ENCODE peak calls at places on chromosomes 2 and 18, in eight cellular contexts. T, U, O, K, P, V, J and X are unnamed samples.

GRCh38 chr18:52451252-52451651 is 111.3 kb downstream of the DCC start:
- DNase-seq in U (no peak), K (no peak), J (no peak), V (no peak), O (no peak), T (no peak), P (no peak), X (no peak)

GRCh38 chr2:241567776-241568175 is 9.2 kb downstream of the BOK start:
- DNase-seq in J (no peak), V (no peak), O (no peak), U (no peak), P (no peak), T (no peak), K (no peak), X (no peak)

GRCh38 chr2:240138275-240138984 is 2.0 kb downstream of the OTOS start:
- DNase-seq in U (peak), V (no peak), P (no peak), K (no peak), T (peak), J (no peak), O (no peak), X (no peak)

GRCh38 chr2:70977605-70978205 is 725 bp upstream of the ANKRD53 start:
- DNase-seq in P (no peak), V (no peak), T (peak), U (peak), J (no peak), O (peak), K (peak), X (peak)

GRCh38 chr18:22021701-22022100 is 147.7 kb upstream of the GATA6 start:
- DNase-seq in O (no peak), U (no peak), V (peak), T (no peak), K (no peak), J (no peak), P (no peak), X (no peak)

GRCh38 chr2:119028327-119029174 is 86.6 kb downstream of the MARCO start:
- DNase-seq in V (no peak), J (peak), P (peak), U (peak), T (no peak), K (no peak), O (peak), X (peak)

GRCh38 chr18:7567487-7568425 is 640 bp downstream of the PTPRM start:
- DNase-seq in V (peak), U (peak), J (no peak), P (peak), K (peak), O (peak), T (peak), X (peak)

GRCh38 chr18:2571200-2572143 is at the start of the genes METTL4 and NDC80:
- DNase-seq in U (peak), J (peak), O (peak), K (peak), T (peak), V (peak), P (peak), X (peak)

GRCh38 chr18:62984656-62985315 is 269.4 kb downstream of the PHLPP1 start:
- DNase-seq in J (no peak), P (no peak), U (no peak), T (no peak), V (no peak), O (no peak), K (no peak), X (no peak)

GRCh38 chr2:70785137-70785911 is 5.1 kb downstream of the FIGLA start:
- DNase-seq in O (peak), T (no peak), V (no peak), J (peak), U (peak), K (peak), P (peak), X (peak)

GRCh38 chr2:8049851-8050571 is 631.8 kb upstream of the ID2 start:
- DNase-seq in P (no peak), V (no peak), K (no peak), O (no peak), U (peak), J (no peak), T (no peak), X (no peak)

GRCh38 chr2:191432121-191432520 is 186.9 kb downstream of the MYO1B start:
- DNase-seq in V (no peak), P (no peak), T (no peak), K (peak), O (peak), U (no peak), J (no peak), X (no peak)

GRCh38 chr2:24643051-24643450 is 150.1 kb downstream of the PTRHD1 start:
- DNase-seq in J (no peak), V (no peak), P (no peak), U (no peak), O (no peak), T (no peak), K (peak), X (no peak)

GRCh38 chr2:38783586-38783985 is 5.6 kb downstream of the GEMIN6 start:
- DNase-seq in U (no peak), P (no peak), J (no peak), O (no peak), K (no peak), T (no peak), V (no peak), X (no peak)

GRCh38 chr2:20567159-20567925 is 83.6 kb downstream of the HS1BP3 start:
- DNase-seq in K (no peak), T (no peak), O (no peak), U (no peak), J (no peak), P (no peak), V (no peak), X (no peak)

GRCh38 chr18:44712025-44712424 is 31.3 kb downstream of the SETBP1 start:
- DNase-seq in J (no peak), V (no peak), O (no peak), P (no peak), K (no peak), T (no peak), U (no peak), X (no peak)

GRCh38 chr18:79528296-79528695 is 132.6 kb downstream of the NFATC1 start:
- DNase-seq in T (no peak), K (no peak), J (no peak), V (no peak), U (no peak), P (no peak), O (no peak), X (no peak)

GRCh38 chr2:36369163-36369562 is 13.6 kb downstream of the CRIM1 start:
- DNase-seq in P (no peak), O (no peak), K (no peak), V (no peak), J (no peak), U (no peak), T (no peak), X (peak)

GRCh38 chr2:234444888-234445287 is 52.0 kb downstream of the ARL4C start:
- DNase-seq in J (no peak), V (no peak), P (no peak), U (peak), T (no peak), O (peak), K (peak), X (peak)

GRCh38 chr2:85428343-85428881 is 9.9 kb downstream of the SH2D6 start:
- DNase-seq in V (no peak), K (no peak), J (peak), P (no peak), U (no peak), O (no peak), T (no peak), X (no peak)

GRCh38 chr18:31687529-31687928 is 3.1 kb upstream of the B4GALT6 start:
- DNase-seq in U (no peak), O (no peak), P (no peak), K (no peak), J (no peak), T (no peak), V (no peak), X (peak)
- TF ChIP-seq CTCF in U (no peak), O (peak), P (peak), K (no peak), J (no peak), T (no peak), V (no peak), X (peak)

GRCh38 chr2:97701186-97701585 is 12.2 kb upstream of the ZAP70 start:
- DNase-seq in U (no peak), P (no peak), V (no peak), O (no peak), K (no peak), T (no peak), J (peak), X (no peak)

GRCh38 chr2:97698530-97698929 is 14.8 kb upstream of the ZAP70 start:
- DNase-seq in O (no peak), P (no peak), U (peak), V (no peak), K (no peak), T (no peak), J (no peak), X (no peak)

GRCh38 chr2:97699765-97700444 is 13.5 kb upstream of the ZAP70 start:
- DNase-seq in K (peak), J (peak), O (peak), V (no peak), T (no peak), P (peak), U (peak), X (peak)

GRCh38 chr2:97695744-97696143 is 17.6 kb upstream of the ZAP70 start:
- DNase-seq in O (no peak), T (no peak), P (no peak), J (no peak), K (no peak), V (no peak), U (peak), X (no peak)

DNA sequence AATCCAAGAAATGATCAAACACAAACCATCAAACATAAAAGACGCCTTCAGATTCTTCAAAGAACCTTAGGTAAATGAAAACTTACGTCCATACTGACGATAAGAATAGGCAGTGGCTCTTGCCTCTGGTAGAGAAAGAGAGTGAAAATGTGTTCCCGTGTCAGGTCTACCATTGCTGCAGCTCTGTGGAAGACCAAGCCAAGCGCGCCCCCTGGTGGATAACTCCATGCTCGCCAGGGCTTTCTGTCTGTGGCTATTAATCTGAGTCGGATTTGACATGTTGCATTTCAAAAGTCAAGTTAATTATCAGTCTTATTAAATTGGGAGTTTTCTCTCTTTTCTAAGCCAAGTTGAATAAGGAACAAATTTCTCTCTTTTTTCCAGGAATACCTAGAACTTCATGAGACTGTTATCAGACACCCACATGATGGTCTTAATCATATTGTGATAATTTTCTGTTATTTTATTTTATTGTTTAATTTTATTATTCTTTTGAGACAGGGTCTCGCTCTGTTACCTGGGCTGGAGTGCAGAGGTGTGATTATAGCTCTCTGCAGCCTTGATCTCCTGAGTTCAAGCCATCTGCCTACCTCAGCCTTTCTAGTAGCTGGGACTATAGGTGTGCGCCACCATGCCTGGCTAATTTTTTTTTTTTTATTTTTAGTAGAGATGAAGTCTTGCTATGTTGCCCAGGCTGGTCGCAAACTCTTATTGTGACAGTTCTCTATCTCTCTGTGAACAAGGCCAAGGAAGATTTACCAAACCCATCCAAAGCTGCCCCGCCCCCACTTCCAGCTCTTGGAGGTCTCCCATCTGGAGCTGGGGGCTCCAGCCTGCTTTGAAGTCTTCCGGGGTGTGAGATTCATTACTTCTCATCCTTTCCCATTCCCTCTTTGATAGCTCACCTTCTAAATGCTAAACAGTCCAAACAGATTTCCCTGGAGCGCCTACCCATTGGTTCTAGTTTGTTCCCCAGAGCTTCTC is 15.8 kb upstream of the ZAP70 start:
- DNase-seq in O (peak), K (peak), J (peak), U (peak), T (peak), P (peak), V (peak), X (peak)
- H3K4me3 ChIP-seq in O (no peak), K (no peak), J (no peak), U (no peak), T (no peak), P (peak), V (no peak), X (peak)

GRCh38 chr18:78073275-78073674 is 823.6 kb downstream of the GALR1 start:
- DNase-seq in T (no peak), V (no peak), U (no peak), J (peak), K (no peak), O (no peak), P (no peak), X (no peak)
- TF ChIP-seq CTCF in T (no peak), V (no peak), U (no peak), J (no peak), K (no peak), O (no peak), P (no peak), X (no peak)

GRCh38 chr2:98729652-98730051 is 1.3 kb downstream of the MGAT4A start:
- DNase-seq in V (no peak), O (no peak), J (peak), K (no peak), U (no peak), T (no peak), P (no peak), X (no peak)
- H3K4me3 ChIP-seq in V (peak), O (no peak), J (peak), K (peak), U (no peak), T (peak), P (peak), X (no peak)

GRCh38 chr18:58639751-58640427 is 11.0 kb upstream of the ALPK2 start:
- DNase-seq in U (peak), T (no peak), P (no peak), V (no peak), O (peak), J (peak), K (peak), X (peak)
- TF ChIP-seq CTCF in U (no peak), T (no peak), P (no peak), V (no peak), O (no peak), J (no peak), K (no peak), X (no peak)

GRCh38 chr2:3449936-3450335 is 69.4 kb downstream of the ADI1 start:
- DNase-seq in O (no peak), T (no peak), P (no peak), J (no peak), K (no peak), V (no peak), U (no peak), X (no peak)

GRCh38 chr2:3449106-3449505 is 69.6 kb downstream of the TRAPPC12 start:
- DNase-seq in K (no peak), J (no peak), P (no peak), U (no peak), V (no peak), O (no peak), T (no peak), X (peak)

GRCh38 chr2:3445891-3446290 is 66.4 kb downstream of the TRAPPC12 start:
- DNase-seq in O (no peak), T (no peak), J (no peak), K (no peak), P (no peak), V (no peak), U (no peak), X (no peak)

GRCh38 chr2:3446381-3446780 is 66.9 kb downstream of the TRAPPC12 start:
- DNase-seq in U (no peak), T (no peak), J (no peak), V (no peak), P (no peak), O (no peak), K (no peak), X (no peak)

DNA sequence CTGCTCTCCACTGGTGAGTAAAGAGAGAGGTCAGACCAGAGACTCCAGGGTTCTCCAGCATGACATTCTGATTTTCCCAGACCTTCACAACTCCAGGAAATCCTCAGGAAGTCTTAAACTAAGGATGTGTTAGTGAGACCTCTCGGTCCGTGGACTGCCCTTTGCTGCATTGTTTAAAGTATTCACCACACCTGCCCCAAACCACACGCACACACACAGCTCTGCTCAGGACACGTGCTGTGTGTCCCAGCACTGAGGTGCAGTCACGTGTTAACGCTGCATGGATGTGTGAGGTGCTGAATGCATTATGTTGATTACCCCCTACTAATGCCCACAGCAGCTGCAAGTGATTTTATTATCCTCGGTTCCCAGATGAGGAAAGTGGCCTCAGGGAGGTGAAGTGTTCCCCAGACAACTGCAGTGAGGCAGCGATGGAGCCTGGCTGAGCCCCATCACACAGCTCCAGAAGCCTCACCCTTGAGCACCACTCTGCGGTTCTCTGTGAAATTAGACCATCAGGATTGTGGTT is 68.4 kb downstream of the TRAPPC12 start:
- DNase-seq in U (no peak), V (no peak), K (no peak), O (no peak), J (no peak), P (no peak), T (no peak), X (peak)
- H3K4me3 ChIP-seq in U (no peak), V (no peak), K (no peak), O (no peak), J (no peak), P (no peak), T (no peak), X (peak)

GRCh38 chr2:180991820-180992219 is 11.4 kb downstream of the UBE2E3 start:
- DNase-seq in J (no peak), T (no peak), U (no peak), K (no peak), O (no peak), V (no peak), P (no peak), X (no peak)

GRCh38 chr2:180990337-180990736 is 9.9 kb downstream of the UBE2E3 start:
- DNase-seq in J (no peak), U (peak), T (no peak), P (no peak), O (no peak), K (no peak), V (no peak), X (no peak)

GRCh38 chr2:180990794-180991193 is 10.4 kb downstream of the UBE2E3 start:
- DNase-seq in V (no peak), U (no peak), K (no peak), T (no peak), P (no peak), J (no peak), O (no peak), X (no peak)

GRCh38 chr2:180992994-180993393 is 12.6 kb downstream of the UBE2E3 start:
- DNase-seq in O (no peak), V (no peak), U (no peak), T (no peak), J (no peak), K (no peak), P (no peak), X (no peak)

DNA sequence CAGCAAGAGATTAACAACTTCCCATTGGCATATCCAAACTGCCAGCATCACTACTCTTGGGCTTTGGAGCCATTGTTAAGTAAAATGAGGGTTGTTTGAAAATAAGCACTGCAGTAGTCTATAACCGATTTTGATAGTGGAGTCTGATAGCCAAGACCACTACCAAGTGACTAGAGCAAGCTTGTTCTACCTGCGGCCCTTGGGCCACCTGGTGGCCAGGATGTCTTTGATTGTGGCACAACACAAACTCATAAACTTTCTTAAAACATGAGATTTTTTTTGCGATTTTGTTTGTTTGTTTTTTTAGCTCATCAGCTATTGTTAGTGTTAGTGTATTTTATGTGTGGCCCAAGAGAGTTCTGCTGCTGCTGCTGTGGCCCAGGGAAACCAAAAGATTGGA is 11.0 kb downstream of the UBE2E3 start:
- DNase-seq in P (no peak), V (no peak), J (no peak), T (no peak), U (no peak), K (no peak), O (no peak), X (no peak)
- TF ChIP-seq CTCF in P (peak), V (no peak), J (peak), T (no peak), U (peak), K (no peak), O (peak), X (no peak)

GRCh38 chr18:717003-717402 is 4.6 kb upstream of the ENOSF1 start:
- DNase-seq in V (no peak), T (no peak), O (no peak), J (no peak), P (no peak), K (no peak), U (no peak), X (no peak)

GRCh38 chr18:713135-713490 is 683 bp upstream of the ENOSF1 start:
- DNase-seq in J (no peak), T (no peak), V (peak), P (no peak), K (no peak), U (no peak), O (no peak), X (no peak)

GRCh38 chr18:712401-713134 is at the start of gene ENOSF1:
- DNase-seq in U (peak), P (peak), V (peak), K (peak), O (peak), J (peak), T (peak), X (peak)

GRCh38 chr18:711693-712400 is 583 bp downstream of the ENOSF1 start:
- DNase-seq in O (peak), J (peak), P (peak), T (peak), U (peak), K (peak), V (peak), X (peak)

DNA sequence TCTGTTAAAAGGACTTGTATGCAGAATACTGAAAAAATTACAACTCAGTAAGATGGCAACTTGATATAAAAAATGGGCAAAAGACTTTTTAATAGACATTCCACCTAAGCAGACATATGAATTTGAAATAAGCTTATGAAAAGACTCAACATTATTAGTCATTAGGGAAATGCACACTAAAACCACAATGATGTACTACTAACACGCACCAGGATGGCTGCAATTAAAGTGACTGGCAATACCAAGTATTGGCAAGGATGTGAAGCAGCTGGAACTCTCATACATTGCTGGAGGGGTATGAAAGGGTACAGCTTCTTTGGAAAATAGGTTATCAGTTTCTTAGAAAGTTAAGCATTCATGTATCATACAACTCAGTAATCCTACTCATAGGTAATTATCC is 3.2 kb upstream of the ENOSF1 start:
- DNase-seq in K (peak), V (no peak), T (no peak), U (peak), O (peak), J (no peak), P (no peak), X (peak)
- H3K4me3 ChIP-seq in K (no peak), V (no peak), T (no peak), U (no peak), O (no peak), J (no peak), P (no peak), X (no peak)